ENCODE peak calls at places on chromosomes 1 and 21, in four cellular contexts. One of them, this sample, is unnamed. For H3K9me3 and H3K4me1, the result is how much of the 10 kb centered on the place peaks cover.

GRCh38 chr1:31412732-31413404 is at the start of gene SERINC2:
- DNase-seq in tibial artery: no peak
- DNase-seq in fibroblast of lung: no peak
- DNase-seq in CD8-positive, alpha-beta T cell: peak
- DNase-seq in this sample: no peak

GRCh38 chr1:205748398-205749093 is 1.4 kb downstream of the NUCKS1 start:
- DNase-seq in tibial artery: no peak
- DNase-seq in fibroblast of lung: peak
- DNase-seq in CD8-positive, alpha-beta T cell: peak
- DNase-seq in this sample: no peak

GRCh38 chr1:210882414-210883221 is 251.3 kb downstream of the KCNH1 start:
- DNase-seq in tibial artery: no peak
- DNase-seq in fibroblast of lung: peak
- DNase-seq in CD8-positive, alpha-beta T cell: no peak
- DNase-seq in this sample: no peak

GRCh38 chr1:204177133-204177532 is 11.0 kb upstream of the REN start:
- DNase-seq in tibial artery: no peak
- DNase-seq in fibroblast of lung: no peak
- DNase-seq in CD8-positive, alpha-beta T cell: no peak
- DNase-seq in this sample: no peak

GRCh38 chr1:41274827-41275519 is 32.9 kb upstream of the SCMH1 start:
- DNase-seq in tibial artery: peak
- DNase-seq in fibroblast of lung: no peak
- DNase-seq in CD8-positive, alpha-beta T cell: no peak
- DNase-seq in this sample: no peak

GRCh38 chr1:2575801-2576663 is 10.5 kb upstream of the PRXL2B start:
- DNase-seq in tibial artery: no peak
- DNase-seq in fibroblast of lung: no peak
- DNase-seq in CD8-positive, alpha-beta T cell: no peak
- DNase-seq in this sample: no peak

GRCh38 chr1:199173356-199173755 is 534.5 kb downstream of the PTPRC start:
- DNase-seq in tibial artery: no peak
- DNase-seq in fibroblast of lung: peak
- DNase-seq in CD8-positive, alpha-beta T cell: no peak
- DNase-seq in this sample: no peak

GRCh38 chr1:85244271-85245053 is 15.0 kb downstream of the C1orf52 start:
- DNase-seq in tibial artery: no peak
- DNase-seq in fibroblast of lung: peak
- DNase-seq in CD8-positive, alpha-beta T cell: no peak
- DNase-seq in this sample: no peak

GRCh38 chr1:155910621-155911121 is 478 bp downstream of the RIT1 start:
- DNase-seq in tibial artery: peak
- DNase-seq in fibroblast of lung: peak
- DNase-seq in CD8-positive, alpha-beta T cell: no peak
- DNase-seq in this sample: no peak

GRCh38 chr1:203610061-203610460 is 16.6 kb upstream of the ATP2B4 start:
- DNase-seq in tibial artery: no peak
- DNase-seq in fibroblast of lung: no peak
- DNase-seq in CD8-positive, alpha-beta T cell: no peak
- DNase-seq in this sample: no peak

GRCh38 chr1:64516803-64517568 is 47.1 kb downstream of the CACHD1 start:
- DNase-seq in tibial artery: no peak
- DNase-seq in fibroblast of lung: peak
- DNase-seq in CD8-positive, alpha-beta T cell: no peak
- DNase-seq in this sample: no peak

GRCh38 chr1:54928327-54928726 is 41.3 kb upstream of the DHCR24 start:
- DNase-seq in tibial artery: no peak
- DNase-seq in fibroblast of lung: no peak
- DNase-seq in CD8-positive, alpha-beta T cell: no peak
- DNase-seq in this sample: no peak

GRCh38 chr1:54931275-54931805 is 44.3 kb upstream of the DHCR24 start:
- DNase-seq in tibial artery: no peak
- DNase-seq in fibroblast of lung: no peak
- DNase-seq in CD8-positive, alpha-beta T cell: no peak
- DNase-seq in this sample: no peak

GRCh38 chr1:54927475-54928240 is 40.7 kb upstream of the DHCR24 start:
- DNase-seq in tibial artery: no peak
- DNase-seq in fibroblast of lung: peak
- DNase-seq in CD8-positive, alpha-beta T cell: no peak
- DNase-seq in this sample: peak

GRCh38 chr1:54926955-54927354 is 40.0 kb upstream of the DHCR24 start:
- DNase-seq in tibial artery: no peak
- DNase-seq in fibroblast of lung: no peak
- DNase-seq in CD8-positive, alpha-beta T cell: no peak
- DNase-seq in this sample: no peak

DNA sequence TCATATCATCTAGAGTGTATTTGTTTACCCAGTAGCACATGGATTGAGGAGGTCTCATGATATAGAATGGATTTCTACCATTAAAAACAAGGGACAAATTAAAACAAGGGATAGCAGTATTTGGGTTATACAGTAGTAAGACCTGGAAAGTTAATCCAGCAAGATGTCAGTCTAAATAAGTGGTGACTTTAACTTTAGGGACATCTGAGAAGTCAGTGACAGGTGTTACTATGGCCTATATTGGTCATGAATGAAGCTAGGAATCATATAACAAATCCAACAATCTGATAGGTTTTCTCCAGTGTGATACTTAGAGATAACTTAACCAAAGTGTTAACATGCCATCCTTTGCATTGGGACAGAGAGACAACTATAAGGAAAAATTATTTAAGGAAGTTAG is 42.7 kb upstream of the DHCR24 start:
- DNase-seq in tibial artery: no peak
- DNase-seq in fibroblast of lung: no peak
- DNase-seq in CD8-positive, alpha-beta T cell: no peak
- DNase-seq in this sample: no peak
- H3K9me3 ChIP-seq in tibial artery: under half
- H3K9me3 ChIP-seq in fibroblast of lung: under half
- H3K9me3 ChIP-seq in CD8-positive, alpha-beta T cell: under half
- H3K9me3 ChIP-seq in this sample: under half

DNA sequence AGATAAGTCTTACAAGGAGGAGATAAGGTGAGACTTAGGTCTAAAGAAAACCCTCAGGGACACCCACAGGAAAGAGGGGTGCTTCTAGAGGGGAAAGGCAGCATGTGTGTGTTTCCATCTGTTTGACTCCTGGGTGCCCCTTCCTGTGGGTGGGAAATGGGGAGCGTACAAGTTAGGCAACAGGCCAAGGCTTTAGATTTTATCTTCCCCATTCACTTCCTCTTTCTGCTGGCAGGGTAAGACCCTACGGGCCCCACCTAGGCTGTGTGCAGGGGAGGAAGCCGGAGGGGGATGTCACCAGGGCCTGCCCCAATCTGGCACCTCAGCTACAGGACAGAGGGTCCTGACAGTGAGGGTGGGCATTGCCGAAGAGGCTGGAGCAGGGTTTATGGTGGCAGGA is 2.5 kb upstream of the OLIG1 start:
- DNase-seq in tibial artery: no peak
- DNase-seq in fibroblast of lung: no peak
- DNase-seq in CD8-positive, alpha-beta T cell: no peak
- DNase-seq in this sample: no peak
- H3K4me1 ChIP-seq in tibial artery: under half
- H3K4me1 ChIP-seq in fibroblast of lung: under half
- H3K4me1 ChIP-seq in CD8-positive, alpha-beta T cell: under half
- H3K4me1 ChIP-seq in this sample: under half

GRCh38 chr1:236348071-236348470 is 46.0 kb upstream of the EDARADD start:
- DNase-seq in tibial artery: no peak
- DNase-seq in fibroblast of lung: no peak
- DNase-seq in CD8-positive, alpha-beta T cell: no peak
- DNase-seq in this sample: no peak
- H3K4me3 ChIP-seq in tibial artery: no peak
- H3K4me3 ChIP-seq in fibroblast of lung: no peak
- H3K4me3 ChIP-seq in CD8-positive, alpha-beta T cell: no peak
- H3K4me3 ChIP-seq in this sample: no peak

DNA sequence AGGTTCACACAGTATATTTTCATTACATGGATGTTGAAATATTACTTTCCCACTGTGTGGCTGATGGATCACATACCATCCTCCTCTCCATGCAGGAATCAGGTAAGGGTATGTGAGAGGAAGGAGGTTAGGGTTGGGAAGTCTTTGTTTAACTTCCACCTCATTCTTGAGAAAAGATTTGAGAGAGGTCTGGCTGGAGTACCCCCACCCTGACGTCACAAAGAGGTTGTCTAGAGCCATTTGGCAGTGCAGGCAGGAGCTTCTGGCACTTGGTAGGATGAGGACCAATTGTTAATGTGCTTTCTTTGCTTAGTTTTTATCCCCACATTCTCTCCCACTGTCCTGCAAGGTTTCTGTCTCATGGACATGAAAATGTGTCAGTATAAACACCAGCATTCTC is 356.6 kb downstream of the DSCAM start:
- DNase-seq in tibial artery: no peak
- DNase-seq in fibroblast of lung: no peak
- DNase-seq in CD8-positive, alpha-beta T cell: no peak
- DNase-seq in this sample: no peak
- H3K9me3 ChIP-seq in tibial artery: under half
- H3K9me3 ChIP-seq in fibroblast of lung: under half
- H3K9me3 ChIP-seq in CD8-positive, alpha-beta T cell: under half
- H3K9me3 ChIP-seq in this sample: under half

GRCh38 chr1:1351511-1352427 is 2.6 kb upstream of the DVL1 start:
- DNase-seq in tibial artery: peak
- DNase-seq in fibroblast of lung: peak
- DNase-seq in CD8-positive, alpha-beta T cell: no peak
- DNase-seq in this sample: peak
- H3K4me1 ChIP-seq in tibial artery: half or more
- H3K4me1 ChIP-seq in fibroblast of lung: under half
- H3K4me1 ChIP-seq in CD8-positive, alpha-beta T cell: under half
- H3K4me1 ChIP-seq in this sample: half or more

DNA sequence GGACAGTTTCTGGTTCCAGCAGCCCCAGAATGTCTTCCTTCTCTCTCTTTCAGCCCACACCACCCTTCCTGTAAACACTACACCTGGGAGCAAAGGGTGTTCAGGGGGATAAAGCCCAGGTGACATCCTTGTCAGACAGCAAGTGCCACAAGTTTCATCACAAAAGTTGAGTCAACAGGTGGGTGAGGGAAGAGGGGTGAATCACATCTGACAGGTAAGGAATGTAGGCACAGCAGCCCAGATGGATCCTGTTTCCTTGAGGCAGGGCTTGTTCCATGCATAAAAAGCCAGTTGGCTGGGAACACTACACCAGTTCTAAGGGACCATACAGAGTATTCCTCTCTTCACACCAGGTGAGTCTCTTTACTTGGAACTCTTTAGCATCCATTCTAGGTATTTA is at the start of gene SPRR1B:
- DNase-seq in tibial artery: no peak
- DNase-seq in fibroblast of lung: no peak
- DNase-seq in CD8-positive, alpha-beta T cell: no peak
- DNase-seq in this sample: no peak
- H3K4me3 ChIP-seq in tibial artery: no peak
- H3K4me3 ChIP-seq in fibroblast of lung: no peak
- H3K4me3 ChIP-seq in CD8-positive, alpha-beta T cell: no peak
- H3K4me3 ChIP-seq in this sample: no peak

GRCh38 chr1:193437785-193438184 is 251.4 kb upstream of the B3GALT2 start:
- DNase-seq in tibial artery: no peak
- DNase-seq in fibroblast of lung: no peak
- DNase-seq in CD8-positive, alpha-beta T cell: no peak
- DNase-seq in this sample: no peak

GRCh38 chr1:193438312-193438711 is 251.9 kb upstream of the B3GALT2 start:
- DNase-seq in tibial artery: no peak
- DNase-seq in fibroblast of lung: no peak
- DNase-seq in CD8-positive, alpha-beta T cell: no peak
- DNase-seq in this sample: no peak

GRCh38 chr1:193434319-193434718 is 247.9 kb upstream of the B3GALT2 start:
- DNase-seq in tibial artery: no peak
- DNase-seq in fibroblast of lung: peak
- DNase-seq in CD8-positive, alpha-beta T cell: no peak
- DNase-seq in this sample: no peak

GRCh38 chr1:193433599-193433998 is 247.2 kb upstream of the B3GALT2 start:
- DNase-seq in tibial artery: no peak
- DNase-seq in fibroblast of lung: no peak
- DNase-seq in CD8-positive, alpha-beta T cell: no peak
- DNase-seq in this sample: no peak

DNA sequence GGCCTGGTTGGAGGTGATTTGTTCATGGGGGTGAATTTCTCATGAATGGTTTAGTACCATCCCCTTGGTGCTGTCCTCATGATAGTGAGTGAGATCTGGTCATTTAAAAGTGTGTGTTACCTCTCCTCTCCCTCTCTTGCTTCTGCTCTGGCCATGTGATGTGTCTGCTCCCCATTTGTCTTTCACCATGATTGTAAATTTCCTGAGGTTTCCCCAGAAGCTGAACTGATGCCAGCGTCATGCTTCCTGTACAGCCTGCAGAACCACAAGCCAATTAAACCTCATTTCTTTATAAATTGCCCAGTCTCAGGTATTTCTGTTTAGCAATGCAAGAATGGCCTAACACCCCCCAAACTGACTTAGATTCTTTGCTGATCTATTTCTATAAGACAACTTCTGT is 249.4 kb upstream of the B3GALT2 start:
- DNase-seq in tibial artery: no peak
- DNase-seq in fibroblast of lung: no peak
- DNase-seq in CD8-positive, alpha-beta T cell: no peak
- DNase-seq in this sample: no peak
- H3K9me3 ChIP-seq in tibial artery: under half
- H3K9me3 ChIP-seq in fibroblast of lung: under half
- H3K9me3 ChIP-seq in CD8-positive, alpha-beta T cell: under half
- H3K9me3 ChIP-seq in this sample: under half

DNA sequence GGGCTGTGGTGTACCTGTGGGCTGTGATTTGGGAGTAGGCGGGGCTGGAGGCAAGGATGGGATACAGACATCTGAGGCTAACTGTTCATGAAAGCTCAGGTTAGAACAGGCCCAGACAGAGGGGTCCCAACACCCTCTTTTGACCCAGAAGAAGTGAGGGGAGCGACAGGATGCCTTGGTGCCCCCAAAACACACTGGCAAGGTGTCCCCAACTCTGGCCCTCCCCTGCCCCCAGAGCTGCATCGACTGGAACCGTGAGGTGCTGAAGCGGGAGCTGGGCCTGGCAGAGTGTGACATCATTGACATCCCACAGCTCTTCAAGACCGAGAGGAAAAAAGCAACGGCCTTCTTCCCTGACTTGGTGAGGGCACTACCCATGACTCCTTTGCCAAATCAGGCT is 27.6 kb upstream of the PADI4 start:
- DNase-seq in tibial artery: no peak
- DNase-seq in fibroblast of lung: no peak
- DNase-seq in CD8-positive, alpha-beta T cell: no peak
- DNase-seq in this sample: no peak
- H3K4me1 ChIP-seq in tibial artery: under half
- H3K4me1 ChIP-seq in fibroblast of lung: under half
- H3K4me1 ChIP-seq in CD8-positive, alpha-beta T cell: under half
- H3K4me1 ChIP-seq in this sample: under half

DNA sequence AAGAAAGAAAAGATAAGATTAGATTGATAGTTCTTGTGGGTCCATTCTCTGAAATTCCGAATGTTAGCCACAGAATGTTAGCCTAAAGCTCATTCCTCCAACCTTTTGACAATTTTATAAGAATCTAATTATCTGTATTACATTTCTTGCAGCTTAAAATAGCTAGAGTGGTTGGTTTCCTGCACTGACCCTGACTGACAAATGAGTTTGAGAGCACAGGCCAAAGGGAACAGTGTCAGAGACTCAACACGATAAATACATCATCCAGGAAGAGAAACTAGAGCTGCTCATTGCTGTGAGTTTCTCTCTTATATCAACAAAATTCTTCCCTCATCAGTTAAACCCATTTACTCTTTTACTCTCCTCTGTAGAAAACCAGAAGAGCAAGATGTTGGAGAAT is 82.1 kb upstream of the PPM1J start:
- DNase-seq in tibial artery: no peak
- DNase-seq in fibroblast of lung: peak
- DNase-seq in CD8-positive, alpha-beta T cell: no peak
- DNase-seq in this sample: no peak
- H3K4me3 ChIP-seq in tibial artery: no peak
- H3K4me3 ChIP-seq in fibroblast of lung: no peak
- H3K4me3 ChIP-seq in CD8-positive, alpha-beta T cell: no peak
- H3K4me3 ChIP-seq in this sample: no peak